ENCODE peak calls at places on chromosomes 4 and X, in nine cellular contexts. N is COR-L47, R is ureter, G is upper lobe of right lung, P is HuH-7, Z is NCI-H1092, L is fibroblast of the aortic adventitia, E is AML-193, Q is posterior vena cava. O is an unnamed sample.
A peak's percentile ranks its signal among the peaks of the same experiment; 100 is the strongest.

GRCh38 chrX:122943918-122944317 is 240.2 kb upstream of the GRIA3 start:
- DNase-seq in N (no peak), R (no peak), G (no peak), P (no peak), Z (no peak), L (peak; percentile 66), E (no peak), Q (no peak), O (no peak)

GRCh38 chr4:95761441-95761840 is 78.5 kb upstream of the PDHA2 start:
- DNase-seq in N (peak; percentile 1), R (no peak), G (no peak), P (no peak), Z (no peak), L (peak; percentile 10), E (no peak), Q (no peak), O (no peak)

GRCh38 chr4:113976937-113977855 is 2.3 kb downstream of the ARSJ start:
- DNase-seq in N (no peak), R (no peak), G (no peak), P (no peak), Z (no peak), L (peak; percentile 56), E (no peak), Q (no peak), O (no peak)

GRCh38 chr4:55931833-55932232 is 16.9 kb upstream of the CEP135 start:
- DNase-seq in N (no peak), R (no peak), G (no peak), P (no peak), Z (no peak), L (peak; percentile 41), E (no peak), Q (no peak), O (no peak)

GRCh38 chr4:123234966-123235365 is 161.6 kb upstream of the SPRY1 start:
- DNase-seq in N (no peak), R (no peak), G (no peak), P (no peak), Z (no peak), L (no peak), E (no peak), Q (no peak), O (no peak)

GRCh38 chr4:181420950-181421349 is 822.3 kb upstream of the TENM3 start:
- DNase-seq in N (no peak), R (no peak), G (no peak), P (no peak), Z (no peak), L (no peak), E (no peak), Q (no peak), O (no peak)

GRCh38 chr4:16157609-16158503 is 68.4 kb downstream of the TAPT1 start:
- DNase-seq in N (no peak), R (no peak), G (no peak), P (no peak), Z (no peak), L (peak; percentile 39), E (no peak), Q (no peak), O (no peak)

GRCh38 chrX:108309144-108309543 is 129.1 kb downstream of the COL4A6 start:
- DNase-seq in N (no peak), R (no peak), G (no peak), P (no peak), Z (no peak), L (peak; percentile 86), E (no peak), Q (no peak), O (no peak)

GRCh38 chrX:97790850-97791249 is 907.1 kb downstream of the RPA4 start:
- DNase-seq in N (no peak), R (no peak), G (no peak), P (no peak), Z (no peak), L (no peak), E (no peak), Q (no peak), O (no peak)

GRCh38 chr4:76948441-76949292 is 885 bp upstream of the SEPTIN11 start:
- DNase-seq in N (peak; percentile 42), R (peak; percentile 79), G (peak; percentile 87), P (peak; percentile 90), Z (peak; percentile 46), L (peak; percentile 62), E (peak; percentile 46), Q (peak; percentile 90), O (peak; percentile 40)

GRCh38 chr4:22515888-22516541 is at the start of gene ADGRA3:
- DNase-seq in N (peak; percentile 56), R (peak; percentile 74), G (peak; percentile 90), P (peak; percentile 81), Z (peak; percentile 60), L (peak; percentile 47), E (no peak), Q (peak; percentile 90), O (peak; percentile 26)

GRCh38 chr4:129968778-129969177 is 872.8 kb downstream of the C4orf33 start:
- DNase-seq in N (no peak), R (no peak), G (no peak), P (no peak), Z (no peak), L (no peak), E (no peak), Q (no peak), O (no peak)

GRCh38 chrX:112808651-112809050 is 32.0 kb downstream of the AMOT start:
- DNase-seq in N (no peak), R (no peak), G (no peak), P (no peak), Z (no peak), L (no peak), E (no peak), Q (no peak), O (no peak)

GRCh38 chr4:189769131-189769530 is 171.5 kb upstream of the FRG1 start:
- DNase-seq in N (no peak), R (no peak), G (no peak), P (no peak), Z (no peak), L (no peak), E (no peak), Q (no peak), O (no peak)

GRCh38 chrX:25941087-25941486 is 197.1 kb upstream of the MAGEB18 start:
- DNase-seq in N (no peak), R (no peak), G (no peak), P (no peak), Z (no peak), L (peak; percentile 46), E (no peak), Q (no peak), O (no peak)

GRCh38 chr4:77193511-77194236 is 36.7 kb downstream of the CCNG2 start:
- DNase-seq in N (no peak), R (peak; percentile 61), G (peak; percentile 83), P (no peak), Z (no peak), L (no peak), E (peak; percentile 76), Q (peak; percentile 89), O (peak; percentile 71)

GRCh38 chr4:105767579-105767978 is 59.0 kb downstream of the GSTCD start:
- DNase-seq in N (no peak), R (no peak), G (no peak), P (no peak), Z (no peak), L (no peak), E (no peak), Q (no peak), O (no peak)

GRCh38 chr4:156628858-156629257 is 342.7 kb downstream of the PDGFC start:
- DNase-seq in N (no peak), R (no peak), G (no peak), P (no peak), Z (no peak), L (no peak), E (no peak), Q (no peak), O (no peak)

GRCh38 chr4:82785248-82786003 is 13.2 kb downstream of the SCD5 start:
- DNase-seq in N (no peak), R (no peak), G (no peak), P (no peak), Z (no peak), L (peak; percentile 93), E (no peak), Q (no peak), O (no peak)

GRCh38 chr4:74793757-74794340 is 474 bp downstream of the BTC start:
- DNase-seq in N (peak; percentile 74), R (peak; percentile 64), G (peak; percentile 90), P (peak; percentile 67), Z (peak; percentile 6), L (peak; percentile 11), E (no peak), Q (peak; percentile 84), O (no peak)

GRCh38 chr4:120995611-120996010 is 73.1 kb upstream of the PRDM5 start:
- DNase-seq in N (no peak), R (no peak), G (no peak), P (no peak), Z (no peak), L (peak; percentile 4), E (no peak), Q (no peak), O (no peak)

GRCh38 chrX:153832732-153833131 is 2.4 kb upstream of the PDZD4 start:
- DNase-seq in N (no peak), R (no peak), G (no peak), P (no peak), Z (no peak), L (no peak), E (no peak), Q (no peak), O (no peak)

GRCh38 chrX:123083924-123084323 is 100.2 kb upstream of the GRIA3 start:
- DNase-seq in N (no peak), R (no peak), G (no peak), P (no peak), Z (no peak), L (peak; percentile 75), E (no peak), Q (no peak), O (no peak)

GRCh38 chrX:105331244-105331643 is 110.8 kb upstream of the TEX13A start:
- DNase-seq in N (no peak), R (no peak), G (no peak), P (no peak), Z (no peak), L (peak; percentile 71), E (no peak), Q (no peak), O (no peak)

GRCh38 chr4:173766231-173766630 is 236.2 kb upstream of the HAND2 start:
- DNase-seq in N (no peak), R (no peak), G (no peak), P (no peak), Z (no peak), L (no peak), E (no peak), Q (no peak), O (no peak)

GRCh38 chrX:54386314-54386713 is 28.5 kb upstream of the WNK3 start:
- DNase-seq in N (no peak), R (no peak), G (no peak), P (no peak), Z (no peak), L (no peak), E (no peak), Q (no peak), O (no peak)

GRCh38 chr4:141575884-141576283 is 60.5 kb upstream of the IL15 start:
- DNase-seq in N (no peak), R (no peak), G (no peak), P (no peak), Z (no peak), L (peak; percentile 60), E (no peak), Q (no peak), O (no peak)

GRCh38 chr4:124431663-124432192 is 280.8 kb downstream of the ANKRD50 start:
- DNase-seq in N (no peak), R (no peak), G (no peak), P (no peak), Z (no peak), L (no peak), E (no peak), Q (no peak), O (no peak)

O was measured in CD8-positive, alpha-beta T cell.